ENCODE peak calls at places on chromosomes 5 and 9, in eight cellular contexts. C is Calu3; E is psoas muscle; K is CD4-positive, CD25-positive, alpha-beta regulatory T cell; D is D341Med; L is A549; Q is stimulated activated CD4-positive, alpha-beta T cell treated with anti-CD3 and anti-CD28 coated beads, Interleukin-1b, Interleukin-23, amount 100 ng/mL, for 24 hours; N is posterior cingulate gyrus. Z is an unnamed sample.

GRCh38 chr9:101394687-101395086 is 3.7 kb downstream of the MRPL50 start:
- DNase-seq in C (no peak), E (no peak), K (no peak), D (no peak), L (no peak), Q (no peak), N (no peak), Z (no peak)

GRCh38 chr5:65102826-65103673 is 334.3 kb downstream of the CWC27 start:
- DNase-seq in C (peak), E (peak), K (peak), D (peak), L (peak), Q (peak), N (no peak), Z (peak)

GRCh38 chr9:102049586-102050246 is 311.3 kb upstream of the GRIN3A start:
- DNase-seq in C (no peak), E (no peak), K (no peak), D (no peak), L (no peak), Q (no peak), N (no peak), Z (no peak)

GRCh38 chr9:116002624-116003023 is 151.0 kb upstream of the PAPPA start:
- DNase-seq in C (no peak), E (peak), K (no peak), D (no peak), L (no peak), Q (no peak), N (no peak), Z (peak)

GRCh38 chr5:95861858-95862561 is 39.5 kb upstream of the GLRX start:
- DNase-seq in C (peak), E (no peak), K (no peak), D (no peak), L (no peak), Q (no peak), N (no peak), Z (peak)

GRCh38 chr9:76365028-76365427 is 29.2 kb downstream of the RFK start:
- DNase-seq in C (peak), E (no peak), K (no peak), D (peak), L (no peak), Q (no peak), N (no peak), Z (peak)

GRCh38 chr5:96049398-96050272 is 88.0 kb upstream of the ELL2 start:
- DNase-seq in C (no peak), E (no peak), K (no peak), D (no peak), L (no peak), Q (no peak), N (no peak), Z (peak)

GRCh38 chr9:128244443-128245226 is 31.2 kb downstream of the GOLGA2 start:
- DNase-seq in C (no peak), E (peak), K (no peak), D (no peak), L (no peak), Q (no peak), N (no peak), Z (peak)

GRCh38 chr9:137302176-137303030 is at the start of gene NRARP:
- DNase-seq in C (peak), E (peak), K (peak), D (peak), L (peak), Q (peak), N (peak), Z (peak)

GRCh38 chr9:71157731-71158130 is 36.3 kb upstream of the TRPM3 start:
- DNase-seq in C (no peak), E (no peak), K (no peak), D (no peak), L (no peak), Q (no peak), N (no peak), Z (no peak)

GRCh38 chr5:152404494-152404893 is 585 bp downstream of the NMUR2 start:
- DNase-seq in C (peak), E (no peak), K (no peak), D (no peak), L (no peak), Q (no peak), N (no peak), Z (no peak)

GRCh38 chr5:140340605-140341004 is 5.8 kb downstream of the HBEGF start:
- DNase-seq in C (no peak), E (no peak), K (no peak), D (no peak), L (no peak), Q (no peak), N (no peak), Z (no peak)

GRCh38 chr9:136441191-136441680 is 1.6 kb upstream of the INPP5E start:
- DNase-seq in C (no peak), E (no peak), K (no peak), D (no peak), L (no peak), Q (no peak), N (no peak), Z (no peak)

GRCh38 chr5:80978772-80979317 is 18.7 kb downstream of the RASGRF2 start:
- DNase-seq in C (no peak), E (no peak), K (no peak), D (no peak), L (no peak), Q (no peak), N (no peak), Z (no peak)

GRCh38 chr9:114146735-114147134 is 8.6 kb upstream of the COL27A1 start:
- DNase-seq in C (no peak), E (no peak), K (no peak), D (no peak), L (no peak), Q (no peak), N (no peak), Z (no peak)

GRCh38 chr9:78021692-78022091 is 9.9 kb downstream of the GNAQ start:
- DNase-seq in C (no peak), E (no peak), K (no peak), D (no peak), L (no peak), Q (no peak), N (no peak), Z (peak)

GRCh38 chr5:139335811-139336210 is 5.8 kb upstream of the PAIP2 start:
- DNase-seq in C (no peak), E (no peak), K (no peak), D (no peak), L (no peak), Q (no peak), N (no peak), Z (no peak)

GRCh38 chr5:171633776-171634470 is 151.7 kb upstream of the SMIM23 start:
- DNase-seq in C (no peak), E (no peak), K (no peak), D (no peak), L (no peak), Q (no peak), N (no peak), Z (no peak)

GRCh38 chr5:59034498-59035186 is 451.8 kb downstream of the RAB3C start:
- DNase-seq in C (no peak), E (no peak), K (peak), D (peak), L (no peak), Q (no peak), N (no peak), Z (peak)

GRCh38 chr5:149162401-149163084 is 21.2 kb downstream of the ABLIM3 start:
- DNase-seq in C (peak), E (no peak), K (no peak), D (no peak), L (no peak), Q (no peak), N (no peak), Z (peak)

GRCh38 chr5:14753292-14753691 is 88.8 kb downstream of the OTULIN start:
- DNase-seq in C (no peak), E (no peak), K (no peak), D (no peak), L (no peak), Q (no peak), N (no peak), Z (no peak)

GRCh38 chr9:130634801-130635200 is 29.6 kb upstream of the PRDM12 start:
- DNase-seq in C (no peak), E (peak), K (no peak), D (peak), L (no peak), Q (no peak), N (no peak), Z (no peak)

GRCh38 chr9:136853596-136854112 is 1.5 kb downstream of the MAMDC4 start:
- DNase-seq in C (no peak), E (peak), K (no peak), D (no peak), L (no peak), Q (no peak), N (no peak), Z (no peak)

GRCh38 chr5:52015760-52016159 is 632.5 kb downstream of the ISL1 start:
- DNase-seq in C (no peak), E (no peak), K (no peak), D (no peak), L (no peak), Q (no peak), N (no peak), Z (no peak)

GRCh38 chr5:109650451-109650850 is 39.3 kb upstream of the MAN2A1 start:
- DNase-seq in C (no peak), E (no peak), K (no peak), D (no peak), L (no peak), Q (no peak), N (no peak), Z (no peak)

GRCh38 chr5:115460476-115460875 is 84.1 kb downstream of the FEM1C start:
- DNase-seq in C (peak), E (peak), K (no peak), D (no peak), L (peak), Q (peak), N (no peak), Z (peak)

GRCh38 chr5:30325795-30326194 is 867.7 kb upstream of the CDH6 start:
- DNase-seq in C (no peak), E (no peak), K (no peak), D (no peak), L (no peak), Q (no peak), N (no peak), Z (no peak)

GRCh38 chr9:82912639-82913038 is 150.3 kb downstream of the RASEF start:
- DNase-seq in C (no peak), E (no peak), K (no peak), D (no peak), L (no peak), Q (no peak), N (no peak), Z (no peak)

GRCh38 chr5:11026543-11026942 is 265.5 kb upstream of the DAP start:
- DNase-seq in C (no peak), E (no peak), K (no peak), D (no peak), L (no peak), Q (no peak), N (no peak), Z (no peak)

GRCh38 chr5:76617229-76617628 is 6.0 kb downstream of the F2RL2 start:
- DNase-seq in C (no peak), E (no peak), K (no peak), D (no peak), L (no peak), Q (no peak), N (no peak), Z (no peak)

GRCh38 chr5:150469718-150470470 is 20.4 kb upstream of the RPS14 start:
- DNase-seq in C (peak), E (no peak), K (no peak), D (no peak), L (peak), Q (no peak), N (no peak), Z (peak)

GRCh38 chr5:180291943-180292831 is at the start of gene MAPK9:
- DNase-seq in C (peak), E (peak), K (peak), D (peak), L (peak), Q (peak), N (peak), Z (peak)

GRCh38 chr9:27125030-27125429 is 16.0 kb downstream of the TEK start:
- DNase-seq in C (no peak), E (peak), K (no peak), D (no peak), L (peak), Q (no peak), N (peak), Z (peak)

GRCh38 chr5:132484386-132484715 is 6.2 kb downstream of the IRF1 start:
- DNase-seq in C (no peak), E (no peak), K (no peak), D (no peak), L (no peak), Q (no peak), N (no peak), Z (no peak)

GRCh38 chr5:180049357-180049673 is 22.2 kb downstream of the RNF130 start:
- DNase-seq in C (no peak), E (no peak), K (no peak), D (no peak), L (no peak), Q (no peak), N (no peak), Z (no peak)